ENCODE peak calls at places on chromosomes 12 and 14, in seven cellular contexts. V is heart right ventricle, L is adrenal gland, A is upper lobe of left lung, I is cardiac muscle cell, W is colonic mucosa, C is endodermal cell. E is an unnamed sample. For H3K4me1, the result is how much of the 10 kb centered on the place peaks cover.

GRCh38 chr12:106629797-106630669 is 47.2 kb downstream of the RFX4 start:
- DNase-seq in I (peak), C (no peak), L (no peak), V (no peak), A (no peak), W (no peak), E (no peak)

GRCh38 chr12:68345763-68346162 is 13.6 kb upstream of the MDM1 start:
- DNase-seq in L (no peak), I (no peak), C (no peak), A (no peak), W (no peak), V (no peak), E (no peak)

GRCh38 chr12:45989277-45989856 is 1.0 kb downstream of the SCAF11 start:
- DNase-seq in C (no peak), I (no peak), V (no peak), L (no peak), W (no peak), A (peak), E (no peak)

GRCh38 chr14:50985816-50986396 is 41.6 kb upstream of the PYGL start:
- DNase-seq in V (no peak), C (peak), L (no peak), I (no peak), W (no peak), A (no peak), E (no peak)

GRCh38 chr12:132199526-132200319 is 55.5 kb downstream of the NOC4L start:
- DNase-seq in A (no peak), W (no peak), V (no peak), I (no peak), C (no peak), L (no peak), E (no peak)

GRCh38 chr14:52298795-52299194 is 15.3 kb upstream of the PTGER2 start:
- DNase-seq in C (no peak), V (no peak), L (no peak), A (no peak), I (no peak), W (no peak), E (no peak)

GRCh38 chr12:59578239-59578638 is 17.6 kb upstream of the SLC16A7 start:
- DNase-seq in L (no peak), W (no peak), C (no peak), I (no peak), A (no peak), V (no peak), E (no peak)

GRCh38 chr14:92436115-92436776 is 77.3 kb upstream of the RIN3 start:
- DNase-seq in A (no peak), V (no peak), C (no peak), L (no peak), I (no peak), W (no peak), E (no peak)

GRCh38 chr12:50537538-50537919 is 32.7 kb downstream of the DIP2B start:
- DNase-seq in V (no peak), C (peak), L (no peak), W (no peak), I (no peak), A (no peak), E (no peak)

GRCh38 chr12:4412462-4412861 is 33.0 kb upstream of the FGF23 start:
- DNase-seq in L (peak), W (no peak), A (no peak), C (peak), V (no peak), I (no peak), E (no peak)

GRCh38 chr14:95507701-95508103 is 8.7 kb downstream of the SYNE3 start:
- DNase-seq in W (no peak), A (no peak), C (no peak), L (peak), V (no peak), I (peak), E (peak)

GRCh38 chr12:54394281-54394719 is 9.8 kb upstream of the ZNF385A start:
- DNase-seq in V (no peak), W (peak), L (no peak), I (peak), A (no peak), C (peak), E (no peak)

GRCh38 chr14:104731249-104731924 is 7.4 kb downstream of the ADSS1 start:
- DNase-seq in I (no peak), L (no peak), V (peak), W (no peak), A (no peak), C (peak), E (no peak)

GRCh38 chr14:106657460-106657859 is 1131.1 kb downstream of the TMEM121 start:
- DNase-seq in W (peak), I (no peak), V (no peak), A (no peak), L (no peak), C (no peak), E (no peak)

GRCh38 chr12:19643635-19644034 is 204.3 kb downstream of the AEBP2 start:
- DNase-seq in V (no peak), A (peak), W (no peak), I (peak), C (peak), L (peak), E (no peak)

GRCh38 chr14:61493239-61493638 is 171.9 kb downstream of the PRKCH start:
- DNase-seq in W (no peak), V (no peak), L (no peak), I (peak), A (no peak), C (no peak), E (no peak)

GRCh38 chr14:44657688-44658388 is 150.8 kb upstream of the FSCB start:
- DNase-seq in C (peak), I (peak), V (no peak), W (no peak), L (no peak), A (no peak), E (no peak)

GRCh38 chr12:92506460-92506859 is 196.3 kb upstream of the PLEKHG7 start:
- DNase-seq in L (no peak), V (no peak), C (no peak), A (no peak), W (no peak), I (no peak), E (no peak)

GRCh38 chr12:109951136-109951535 is 45.0 kb downstream of the GIT2 start:
- DNase-seq in V (no peak), W (no peak), A (no peak), I (peak), C (no peak), L (no peak), E (no peak)

GRCh38 chr14:105107781-105108515 is 42.7 kb upstream of the GPR132 start:
- DNase-seq in I (no peak), L (peak), V (no peak), W (no peak), A (no peak), C (no peak), E (no peak)

GRCh38 chr12:116159175-116159574 is 118.3 kb downstream of the MED13L start:
- DNase-seq in V (no peak), W (no peak), C (no peak), A (no peak), I (peak), L (no peak), E (no peak)

GRCh38 chr12:15978431-15978950 is 67.4 kb downstream of the DERA start:
- DNase-seq in I (peak), A (no peak), L (no peak), V (no peak), W (no peak), C (no peak), E (no peak)

GRCh38 chr12:101166866-101167265 is 43.2 kb downstream of the SLC5A8 start:
- DNase-seq in C (no peak), W (no peak), V (no peak), A (no peak), I (no peak), L (no peak), E (no peak)

GRCh38 chr12:42757735-42758134 is 168.2 kb upstream of the PRICKLE1 start:
- DNase-seq in I (no peak), A (no peak), V (no peak), W (no peak), L (no peak), C (no peak), E (no peak)

GRCh38 chr12:41634096-41634495 is 446.0 kb downstream of the PDZRN4 start:
- DNase-seq in W (no peak), A (no peak), I (no peak), C (no peak), V (no peak), L (no peak), E (no peak)

GRCh38 chr14:99259327-99259726 is 12.7 kb downstream of the BCL11B start:
- DNase-seq in W (no peak), I (no peak), L (no peak), A (no peak), V (no peak), C (no peak), E (no peak)

GRCh38 chr14:88248606-88249005 is 74.5 kb downstream of the KCNK10 start:
- DNase-seq in L (no peak), A (no peak), C (no peak), V (no peak), I (peak), W (no peak), E (no peak)

GRCh38 chr14:34088918-34089317 is 138.0 kb upstream of the EGLN3 start:
- DNase-seq in I (no peak), C (no peak), L (no peak), A (no peak), V (no peak), W (no peak), E (no peak)

GRCh38 chr14:76768201-76768656 is 7.0 kb downstream of the VASH1 start:
- DNase-seq in L (peak), C (peak), I (peak), V (peak), A (peak), W (peak), E (peak)

GRCh38 chr12:104630230-104630670 is 173.5 kb downstream of the CHST11 start:
- DNase-seq in C (no peak), W (no peak), V (no peak), A (no peak), L (no peak), I (no peak), E (no peak)

GRCh38 chr12:49055978-49056754 is 4.4 kb downstream of the KMT2D start:
- DNase-seq in A (peak), W (peak), I (peak), C (peak), L (peak), V (no peak), E (no peak)

GRCh38 chr12:62911288-62911687 is 23.7 kb downstream of the PPM1H start:
- DNase-seq in L (no peak), C (no peak), I (no peak), W (no peak), V (no peak), A (no peak), E (no peak)

GRCh38 chr12:95633049-95633545 is 81.8 kb upstream of the USP44 start:
- DNase-seq in A (peak), W (peak), I (peak), V (no peak), L (peak), C (no peak), E (no peak)

GRCh38 chr12:69900720-69901131 is 75.7 kb downstream of the MYRFL start:
- DNase-seq in L (peak), V (no peak), I (peak), C (peak), W (peak), A (peak), E (peak)

GRCh38 chr14:102663031-102663430 is 70.6 kb downstream of the RCOR1 start:
- DNase-seq in C (peak), L (no peak), V (no peak), W (no peak), A (no peak), I (peak), E (no peak)

GRCh38 chr12:20578142-20578541 is 117.0 kb upstream of the SLCO1C1 start:
- DNase-seq in V (no peak), A (no peak), L (no peak), I (no peak), W (no peak), C (no peak), E (no peak)

GRCh38 chr12:124481772-124482566 is 85.4 kb downstream of the NCOR2 start:
- DNase-seq in I (no peak), V (no peak), C (no peak), A (no peak), W (no peak), L (no peak), E (peak)

GRCh38 chr12:124479680-124480468 is 87.5 kb downstream of the NCOR2 start:
- DNase-seq in C (no peak), A (no peak), L (no peak), V (peak), W (no peak), I (no peak), E (peak)

GRCh38 chr12:124480469-124481256 is 86.7 kb downstream of the NCOR2 start:
- DNase-seq in A (no peak), L (peak), W (peak), I (peak), V (peak), C (no peak), E (peak)

GRCh38 chr12:124482567-124482893 is 84.9 kb downstream of the NCOR2 start:
- DNase-seq in C (no peak), W (no peak), I (no peak), A (no peak), L (no peak), V (no peak), E (peak)

GRCh38 chr12:124481257-124481750 is 86.1 kb downstream of the NCOR2 start:
- DNase-seq in L (no peak), I (no peak), C (no peak), A (no peak), W (no peak), V (peak), E (peak)
- H3K27ac ChIP-seq in L (peak), I (no peak), C (no peak), A (peak), W (no peak), V (no peak), E (no peak)

DNA sequence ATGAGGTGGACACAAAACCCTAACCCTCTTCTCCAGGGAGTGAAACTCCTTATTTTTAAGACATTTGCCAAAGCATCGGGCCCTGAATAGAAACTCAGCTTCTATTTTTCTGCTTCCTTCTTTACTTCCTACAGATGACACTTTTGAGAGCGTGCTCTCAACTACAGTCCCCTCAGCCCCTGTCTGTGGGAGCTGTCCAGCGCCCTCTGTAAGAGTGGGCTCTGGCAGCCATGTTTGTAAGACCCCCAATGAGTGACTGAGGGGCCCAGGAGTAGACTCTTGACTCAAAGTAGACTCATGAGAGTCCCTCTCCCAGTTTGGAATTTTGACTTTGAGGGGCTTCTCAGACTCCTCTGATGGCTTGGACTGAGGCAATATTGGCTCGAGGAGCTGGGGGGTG is 25.5 kb upstream of the BATF start:
- DNase-seq in A (no peak), V (no peak), C (no peak), L (no peak), W (no peak), I (no peak), E (no peak)
- H3K4me1 ChIP-seq in A (under half), V (under half), C (under half), L (under half), W (under half), I (under half), E (under half)

GRCh38 chr14:91374897-91375747 is 42.5 kb downstream of the CCDC88C start:
- DNase-seq in I (no peak), L (no peak), A (no peak), W (no peak), C (peak), V (no peak), E (no peak)
- H3K4me3 ChIP-seq in I (no peak), L (no peak), A (no peak), W (no peak), C (no peak), V (no peak), E (no peak)

GRCh38 chr14:71408362-71409035 is 501.2 kb downstream of the PCNX1 start:
- DNase-seq in L (no peak), I (no peak), A (no peak), V (no peak), W (no peak), C (no peak), E (no peak)
- H3K27ac ChIP-seq in L (no peak), I (peak), A (no peak), V (no peak), W (no peak), C (no peak), E (no peak)

GRCh38 chr12:111436811-111437210 is 31.1 kb downstream of the SH2B3 start:
- DNase-seq in V (no peak), A (no peak), I (no peak), W (no peak), C (peak), L (no peak), E (no peak)

GRCh38 chr12:111434049-111434448 is 28.3 kb downstream of the SH2B3 start:
- DNase-seq in C (no peak), V (no peak), L (no peak), W (no peak), I (no peak), A (no peak), E (no peak)

GRCh38 chr12:111435661-111436201 is 30.0 kb downstream of the SH2B3 start:
- DNase-seq in V (no peak), A (no peak), I (no peak), L (no peak), W (no peak), C (peak), E (no peak)

GRCh38 chr12:111436266-111436665 is 30.5 kb downstream of the SH2B3 start:
- DNase-seq in W (no peak), L (no peak), A (no peak), I (no peak), C (peak), V (no peak), E (no peak)

GRCh38 chr12:111434680-111435338 is 29.1 kb downstream of the SH2B3 start:
- DNase-seq in C (peak), W (peak), L (peak), I (peak), V (peak), A (peak), E (peak)
- H3K4me1 ChIP-seq in C (under half), W (half or more), L (half or more), I (under half), V (half or more), A (half or more), E (under half)

GRCh38 chr12:14842315-14842714 is 1.0 kb downstream of the ART4 start:
- DNase-seq in V (no peak), W (no peak), C (no peak), I (no peak), L (no peak), A (no peak), E (no peak)

GRCh38 chr12:14845350-14845750 is 2.0 kb upstream of the ART4 start:
- DNase-seq in A (no peak), L (peak), I (peak), V (no peak), W (peak), C (peak), E (peak)

GRCh38 chr12:14841761-14842160 is 1.6 kb downstream of the ART4 start:
- DNase-seq in L (peak), W (no peak), A (peak), I (peak), C (peak), V (peak), E (peak)

GRCh38 chr12:14846042-14846587 is 2.8 kb upstream of the ART4 start:
- DNase-seq in W (no peak), V (no peak), I (peak), C (no peak), L (no peak), A (no peak), E (no peak)

GRCh38 chr12:14843425-14843887 is at the start of gene ART4:
- DNase-seq in I (peak), C (no peak), A (no peak), L (no peak), V (peak), W (no peak), E (peak)
- H3K4me3 ChIP-seq in I (no peak), C (no peak), A (peak), L (no peak), V (peak), W (no peak), E (peak)

GRCh38 chr14:31256534-31257243 is 49.1 kb upstream of the HECTD1 start:
- DNase-seq in A (no peak), V (no peak), I (no peak), C (no peak), L (no peak), W (no peak), E (no peak)
- H3K27ac ChIP-seq in A (no peak), V (no peak), I (no peak), C (no peak), L (no peak), W (no peak), E (no peak)